ENCODE peak calls at places on chromosomes 2 and 18, in four cellular contexts. One of them, this sample, is unnamed.

GRCh38 chr2:31563273-31563839 is 17.4 kb downstream of the SRD5A2 start:
- DNase-seq in WERI-Rb-1: no peak
- DNase-seq in RWPE1: peak
- DNase-seq in activated gamma-delta T cell treated with Interleukin-2 at 50 U/mL for 16 hours: no peak
- DNase-seq in this sample: no peak

GRCh38 chr18:59033361-59033760 is 106.3 kb upstream of the SEC11C start:
- DNase-seq in WERI-Rb-1: no peak
- DNase-seq in RWPE1: no peak
- DNase-seq in activated gamma-delta T cell treated with Interleukin-2 at 50 U/mL for 16 hours: no peak
- DNase-seq in this sample: no peak

GRCh38 chr2:233241803-233242202 is 9.7 kb upstream of the ATG16L1 start:
- DNase-seq in WERI-Rb-1: no peak
- DNase-seq in RWPE1: peak
- DNase-seq in activated gamma-delta T cell treated with Interleukin-2 at 50 U/mL for 16 hours: no peak
- DNase-seq in this sample: no peak

GRCh38 chr2:45616663-45617411 is 5.8 kb upstream of the SRBD1 start:
- DNase-seq in WERI-Rb-1: peak
- DNase-seq in RWPE1: peak
- DNase-seq in activated gamma-delta T cell treated with Interleukin-2 at 50 U/mL for 16 hours: no peak
- DNase-seq in this sample: no peak

GRCh38 chr2:173124441-173124840 is 48.8 kb downstream of the MAP3K20 start:
- DNase-seq in WERI-Rb-1: no peak
- DNase-seq in RWPE1: peak
- DNase-seq in activated gamma-delta T cell treated with Interleukin-2 at 50 U/mL for 16 hours: no peak
- DNase-seq in this sample: no peak

GRCh38 chr2:36468463-36469266 is 113.1 kb downstream of the CRIM1 start:
- DNase-seq in WERI-Rb-1: no peak
- DNase-seq in RWPE1: no peak
- DNase-seq in activated gamma-delta T cell treated with Interleukin-2 at 50 U/mL for 16 hours: no peak
- DNase-seq in this sample: no peak

GRCh38 chr2:37357053-37357452 is 12.6 kb downstream of the QPCT start:
- DNase-seq in WERI-Rb-1: no peak
- DNase-seq in RWPE1: no peak
- DNase-seq in activated gamma-delta T cell treated with Interleukin-2 at 50 U/mL for 16 hours: no peak
- DNase-seq in this sample: no peak

GRCh38 chr18:74420926-74421325 is 36.2 kb downstream of the DIPK1C start:
- DNase-seq in WERI-Rb-1: no peak
- DNase-seq in RWPE1: no peak
- DNase-seq in activated gamma-delta T cell treated with Interleukin-2 at 50 U/mL for 16 hours: no peak
- DNase-seq in this sample: no peak

GRCh38 chr2:69375494-69376353 is 11.3 kb downstream of the GFPT1 start:
- DNase-seq in WERI-Rb-1: no peak
- DNase-seq in RWPE1: peak
- DNase-seq in activated gamma-delta T cell treated with Interleukin-2 at 50 U/mL for 16 hours: no peak
- DNase-seq in this sample: no peak

GRCh38 chr2:134276381-134277172 is 22.7 kb downstream of the MGAT5 start:
- DNase-seq in WERI-Rb-1: no peak
- DNase-seq in RWPE1: no peak
- DNase-seq in activated gamma-delta T cell treated with Interleukin-2 at 50 U/mL for 16 hours: no peak
- DNase-seq in this sample: no peak

GRCh38 chr2:206457188-206457634 is 13.9 kb downstream of the ADAM23 start:
- DNase-seq in WERI-Rb-1: no peak
- DNase-seq in RWPE1: peak
- DNase-seq in activated gamma-delta T cell treated with Interleukin-2 at 50 U/mL for 16 hours: no peak
- DNase-seq in this sample: no peak